ENCODE peak calls at places on chromosomes 5 and 9, in four cellular contexts. O, F, B and H are unnamed samples.
A peak's percentile ranks its signal among the peaks of the same experiment; 100 is the strongest.

GRCh38 chr5:54619732-54620582 is 102.4 kb downstream of the SNX18 start:
- DNase-seq in O (peak; percentile 9), F (no peak), B (peak; percentile 4), H (no peak)

GRCh38 chr5:32443541-32444190 is 874 bp downstream of the ZFR start:
- DNase-seq in F (peak; percentile 63), O (peak; percentile 64), B (peak; percentile 39), H (peak; percentile 6)

GRCh38 chr5:6732634-6733410 is 19.6 kb downstream of the TENT4A start:
- DNase-seq in F (peak; percentile 93), O (peak; percentile 57), B (no peak), H (no peak)

GRCh38 chr5:66967102-66967501 is 229.5 kb downstream of the CD180 start:
- DNase-seq in B (no peak), O (no peak), F (peak; percentile 67), H (no peak)

GRCh38 chr5:158718738-158719505 is 380.8 kb downstream of the EBF1 start:
- DNase-seq in F (peak; percentile 80), O (no peak), B (no peak), H (no peak)

GRCh38 chr5:142816577-142816976 is 46.4 kb downstream of the ARHGAP26 start:
- DNase-seq in O (peak; percentile 60), B (no peak), F (peak; percentile 70), H (no peak)

GRCh38 chr9:33374634-33375237 is 27.6 kb downstream of the AQP7 start:
- DNase-seq in O (peak; percentile 88), B (peak; percentile 60), F (peak; percentile 76), H (peak; percentile 48)

GRCh38 chr9:122076773-122077172 is 16.3 kb downstream of the TTLL11 start:
- DNase-seq in B (no peak), F (no peak), O (no peak), H (no peak)

GRCh38 chr9:23117621-23118020 is 671.0 kb downstream of the DMRTA1 start:
- DNase-seq in F (peak; percentile 57), B (no peak), O (no peak), H (no peak)

GRCh38 chr5:168324864-168325615 is 33.6 kb downstream of the WWC1 start:
- DNase-seq in B (no peak), F (peak; percentile 70), O (no peak), H (no peak)

GRCh38 chr9:131678499-131679111 is 61.3 kb downstream of the RAPGEF1 start:
- DNase-seq in O (peak; percentile 75), F (peak; percentile 95), B (peak; percentile 74), H (peak; percentile 51)

GRCh38 chr5:92421937-92422336 is 1038.8 kb upstream of the ARRDC3 start:
- DNase-seq in F (no peak), O (no peak), B (no peak), H (no peak)

GRCh38 chr5:57684299-57684702 is 201.7 kb upstream of the ACTBL2 start:
- DNase-seq in F (no peak), O (peak; percentile 13), B (no peak), H (peak; percentile 19)

GRCh38 chr5:2948875-2949274 is 197.4 kb upstream of the IRX2 start:
- DNase-seq in F (no peak), B (no peak), O (no peak), H (no peak)

GRCh38 chr9:75169623-75170022 is 81.3 kb downstream of the OSTF1 start:
- DNase-seq in B (no peak), O (peak; percentile 96), F (peak; percentile 63), H (no peak)

GRCh38 chr5:133691448-133691847 is 79.1 kb upstream of the FSTL4 start:
- DNase-seq in O (no peak), B (no peak), F (peak; percentile 30), H (no peak)

GRCh38 chr5:141845371-141845821 is 32.8 kb downstream of the PCDH1 start:
- DNase-seq in O (no peak), B (no peak), F (no peak), H (no peak)

GRCh38 chr5:176530983-176531901 is 6.0 kb downstream of the RNF44 start:
- DNase-seq in B (no peak), O (no peak), F (peak; percentile 55), H (no peak)

GRCh38 chr5:73412597-73412988 is 36.0 kb downstream of the FOXD1 start:
- DNase-seq in B (no peak), F (peak; percentile 67), O (no peak), H (no peak)

GRCh38 chr9:96048116-96048953 is 172.8 kb downstream of the ERCC6L2 start:
- DNase-seq in B (no peak), O (peak; percentile 73), F (no peak), H (no peak)

GRCh38 chr9:22201256-22201655 is 192.2 kb upstream of the CDKN2B start:
- DNase-seq in B (no peak), O (no peak), F (no peak), H (no peak)

GRCh38 chr5:35803221-35803651 is 53.5 kb upstream of the IL7R start:
- DNase-seq in B (no peak), O (peak; percentile 87), F (peak; percentile 77), H (peak; percentile 10)

GRCh38 chr9:14652729-14653377 is 40.4 kb downstream of the ZDHHC21 start:
- DNase-seq in O (peak; percentile 53), F (peak; percentile 22), B (no peak), H (no peak)

GRCh38 chr9:124590886-124591641 is 83.9 kb upstream of the NR5A1 start:
- DNase-seq in B (no peak), O (no peak), F (no peak), H (no peak)

GRCh38 chr5:132013006-132013689 is 1.7 kb upstream of the ACSL6 start:
- DNase-seq in F (no peak), O (no peak), B (no peak), H (no peak)

GRCh38 chr9:120619751-120620655 is 40.0 kb upstream of the CDK5RAP2 start:
- DNase-seq in O (peak; percentile 85), B (peak; percentile 44), F (peak; percentile 66), H (peak; percentile 27)

GRCh38 chr5:52579391-52579790 is 208.3 kb upstream of the ITGA1 start:
- DNase-seq in O (no peak), F (no peak), B (no peak), H (no peak)

GRCh38 chr9:18459958-18460584 is 13.9 kb upstream of the ADAMTSL1 start:
- DNase-seq in O (no peak), F (peak; percentile 89), B (no peak), H (no peak)

GRCh38 chr5:2112128-2112808 is 229.5 kb upstream of the IRX4 start:
- DNase-seq in B (no peak), F (no peak), O (no peak), H (no peak)

GRCh38 chr9:15475923-15476536 is 34.7 kb downstream of the PSIP1 start:
- DNase-seq in O (no peak), F (no peak), B (no peak), H (no peak)